ENCODE peak calls at places on chromosome 6, in nine cellular contexts. U, R, W, A, Q, N, D, O and C are unnamed samples.

GRCh38 chr6:31792090-31792374 is 3.5 kb downstream of the VARS1 start:
- DNase-seq in U (no peak), D (no peak), O (no peak), R (no peak), W (no peak), N (no peak), Q (no peak), A (no peak), C (no peak)

GRCh38 chr6:90028080-90028778 is 134.0 kb downstream of the GJA10 start:
- DNase-seq in W (no peak), D (no peak), N (no peak), Q (no peak), A (no peak), U (peak; percentile 48), O (no peak), R (no peak), C (no peak)

GRCh38 chr6:114053791-114054190 is 82.8 kb upstream of the HDAC2 start:
- DNase-seq in D (no peak), R (no peak), O (no peak), Q (no peak), W (no peak), N (no peak), A (no peak), U (no peak), C (no peak)

GRCh38 chr6:42441661-42442081 is 10.1 kb downstream of the TRERF1 start:
- DNase-seq in R (no peak), N (no peak), Q (no peak), O (no peak), W (peak; percentile 39), U (no peak), A (no peak), D (no peak), C (no peak)

GRCh38 chr6:15739867-15740266 is 77.0 kb upstream of the DTNBP1 start:
- DNase-seq in D (no peak), Q (no peak), U (no peak), N (no peak), A (no peak), O (no peak), R (no peak), W (no peak), C (no peak)

GRCh38 chr6:163780993-163781392 is 366.5 kb downstream of the QKI start:
- DNase-seq in W (no peak), N (no peak), D (no peak), Q (no peak), A (no peak), U (no peak), R (no peak), O (no peak), C (no peak)

GRCh38 chr6:4664117-4664626 is 112.0 kb upstream of the CDYL start:
- DNase-seq in D (no peak), Q (peak; percentile 93), U (peak; percentile 16), O (no peak), W (peak; percentile 94), A (no peak), N (peak; percentile 51), R (no peak), C (peak; percentile 25)

GRCh38 chr6:167306401-167306998 is 15.4 kb downstream of the UNC93A start:
- DNase-seq in Q (peak; percentile 1), W (no peak), O (no peak), D (no peak), N (no peak), R (no peak), A (no peak), U (no peak), C (no peak)

GRCh38 chr6:24798740-24799540 is at the start of gene ARMH2:
- DNase-seq in R (no peak), W (no peak), N (no peak), U (no peak), D (no peak), O (no peak), Q (no peak), A (no peak), C (no peak)

GRCh38 chr6:7047071-7047470 is 60.7 kb upstream of the RREB1 start:
- DNase-seq in R (no peak), N (no peak), D (no peak), A (no peak), O (no peak), W (no peak), U (no peak), Q (no peak), C (no peak)

GRCh38 chr6:143276436-143276835 is 174.1 kb downstream of the ADAT2 start:
- DNase-seq in Q (no peak), R (no peak), U (no peak), W (no peak), N (no peak), O (peak; percentile 14), D (no peak), A (no peak), C (no peak)

GRCh38 chr6:83474309-83474708 is 38.0 kb upstream of the PRSS35 start:
- DNase-seq in A (no peak), D (no peak), R (no peak), N (peak; percentile 16), O (no peak), W (no peak), Q (peak; percentile 18), U (no peak), C (peak; percentile 11)

GRCh38 chr6:63476302-63476701 is 96.0 kb upstream of the LOC128125822 start:
- DNase-seq in D (no peak), U (no peak), Q (no peak), R (no peak), A (no peak), W (no peak), N (no peak), O (peak; percentile 5), C (no peak)

GRCh38 chr6:30926644-30927043 is 5.3 kb downstream of the SFTA2 start:
- DNase-seq in O (no peak), A (no peak), W (no peak), Q (peak; percentile 62), D (no peak), U (no peak), R (no peak), N (no peak), C (peak; percentile 42)

GRCh38 chr6:29647927-29648642 is 8.8 kb upstream of the MOG start:
- DNase-seq in A (no peak), U (no peak), O (peak; percentile 30), D (no peak), N (peak; percentile 17), R (peak; percentile 30), Q (peak; percentile 55), W (no peak), C (no peak)

GRCh38 chr6:88843040-88843439 is 120.4 kb downstream of the RNGTT start:
- DNase-seq in Q (peak; percentile 75), N (peak; percentile 25), A (no peak), R (no peak), O (no peak), D (no peak), W (no peak), U (no peak), C (no peak)

GRCh38 chr6:117540670-117541069 is 58.2 kb downstream of the DCBLD1 start:
- DNase-seq in D (no peak), Q (peak; percentile 75), O (no peak), N (no peak), A (no peak), W (no peak), U (no peak), R (no peak), C (no peak)

GRCh38 chr6:158737710-158738615 is 81.2 kb downstream of the EZR start:
- DNase-seq in U (no peak), A (no peak), Q (peak; percentile 78), O (no peak), W (no peak), D (no peak), R (no peak), N (no peak), C (peak; percentile 55)

GRCh38 chr6:130981409-130981808 is 81.6 kb downstream of the EPB41L2 start:
- DNase-seq in N (peak; percentile 58), D (no peak), Q (peak; percentile 62), U (no peak), O (no peak), A (no peak), R (no peak), W (no peak), C (no peak)

GRCh38 chr6:34205466-34205865 is 31.2 kb upstream of the HMGA1 start:
- DNase-seq in D (no peak), N (no peak), W (no peak), U (no peak), R (no peak), A (no peak), O (no peak), Q (no peak), C (no peak)

GRCh38 chr6:129863664-129864063 is 2.5 kb upstream of the TMEM244 start:
- DNase-seq in Q (peak; percentile 82), D (no peak), A (no peak), N (no peak), O (no peak), U (peak; percentile 61), R (no peak), W (no peak), C (no peak)

GRCh38 chr6:133567656-133568055 is 321.3 kb upstream of the TCF21 start:
- DNase-seq in Q (no peak), W (no peak), N (no peak), U (no peak), A (no peak), O (no peak), D (no peak), R (no peak), C (no peak)

GRCh38 chr6:161736796-161737292 is 463.0 kb upstream of the AGPAT4 start:
- DNase-seq in W (no peak), R (no peak), A (no peak), D (no peak), U (no peak), Q (no peak), N (no peak), O (no peak), C (no peak)

GRCh38 chr6:56357616-56358373 is 110.4 kb upstream of the COL21A1 start:
- DNase-seq in U (no peak), W (no peak), D (no peak), Q (peak; percentile 44), O (no peak), R (no peak), A (no peak), N (no peak), C (no peak)

GRCh38 chr6:111775145-111775936 is 97.9 kb downstream of the FYN start:
- DNase-seq in W (no peak), O (no peak), R (no peak), Q (no peak), U (no peak), N (no peak), D (no peak), A (no peak), C (no peak)

GRCh38 chr6:131167773-131168172 is 32.5 kb downstream of the AKAP7 start:
- DNase-seq in R (no peak), Q (no peak), D (no peak), A (no peak), U (no peak), W (no peak), N (no peak), O (peak; percentile 14), C (no peak)

GRCh38 chr6:166671434-166672061 is 44.5 kb upstream of the RPS6KA2 start:
- DNase-seq in Q (no peak), W (no peak), D (no peak), R (no peak), O (no peak), U (no peak), N (no peak), A (no peak), C (no peak)

GRCh38 chr6:6818078-6818639 is 229.6 kb downstream of the LY86 start:
- DNase-seq in U (no peak), D (no peak), N (no peak), A (no peak), R (no peak), O (no peak), W (peak; percentile 46), Q (no peak), C (no peak)

GRCh38 chr6:109491207-109491938 is 8.4 kb upstream of the ZBTB24 start:
- DNase-seq in U (no peak), N (no peak), A (no peak), W (no peak), O (peak; percentile 32), R (no peak), Q (peak; percentile 35), D (no peak), C (no peak)

GRCh38 chr6:89131599-89131998 is 13.7 kb upstream of the SRSF12 start:
- DNase-seq in A (no peak), N (no peak), W (no peak), R (no peak), D (no peak), Q (no peak), O (no peak), U (no peak), C (no peak)

GRCh38 chr6:74170118-74170517 is 474.1 kb downstream of the CD109 start:
- DNase-seq in R (no peak), W (no peak), A (no peak), U (no peak), Q (peak; percentile 27), O (no peak), N (peak; percentile 17), D (no peak), C (no peak)